ENCODE peak calls at places on chromosomes 13 and 19, in five cellular contexts. One of them, this sample, is unnamed.

GRCh38 chr13:52931913-52932312 is 83.5 kb upstream of the PCDH8 start:
- DNase-seq in effector memory CD4-positive, alpha-beta T cell: no peak
- DNase-seq in fibroblast of lung: no peak
- DNase-seq in trophoblast cell: no peak
- DNase-seq in uterus: no peak
- DNase-seq in this sample: no peak

GRCh38 chr13:60756306-60756705 is 359.3 kb downstream of the TDRD3 start:
- DNase-seq in uterus: no peak
- DNase-seq in trophoblast cell: no peak
- DNase-seq in fibroblast of lung: peak
- DNase-seq in effector memory CD4-positive, alpha-beta T cell: no peak
- DNase-seq in this sample: no peak

GRCh38 chr13:50208826-50209335 is 193.6 kb downstream of the KCNRG start:
- DNase-seq in trophoblast cell: no peak
- DNase-seq in effector memory CD4-positive, alpha-beta T cell: no peak
- DNase-seq in uterus: peak
- DNase-seq in fibroblast of lung: peak
- DNase-seq in this sample: peak

GRCh38 chr13:79895416-79895815 is 414.5 kb downstream of the NDFIP2 start:
- DNase-seq in trophoblast cell: no peak
- DNase-seq in uterus: no peak
- DNase-seq in fibroblast of lung: no peak
- DNase-seq in effector memory CD4-positive, alpha-beta T cell: no peak
- DNase-seq in this sample: no peak

GRCh38 chr19:14375582-14376291 is 5.5 kb upstream of the ADGRE5 start:
- DNase-seq in trophoblast cell: no peak
- DNase-seq in fibroblast of lung: no peak
- DNase-seq in uterus: peak
- DNase-seq in effector memory CD4-positive, alpha-beta T cell: no peak
- DNase-seq in this sample: no peak

GRCh38 chr13:87280139-87280538 is 391.0 kb upstream of the SLITRK5 start:
- DNase-seq in effector memory CD4-positive, alpha-beta T cell: no peak
- DNase-seq in trophoblast cell: no peak
- DNase-seq in fibroblast of lung: no peak
- DNase-seq in uterus: no peak
- DNase-seq in this sample: no peak

GRCh38 chr13:84439108-84439507 is 556.8 kb upstream of the SLITRK1 start:
- DNase-seq in effector memory CD4-positive, alpha-beta T cell: no peak
- DNase-seq in trophoblast cell: peak
- DNase-seq in fibroblast of lung: peak
- DNase-seq in uterus: no peak
- DNase-seq in this sample: no peak

GRCh38 chr13:95411641-95412040 is 110.4 kb upstream of the ABCC4 start:
- DNase-seq in effector memory CD4-positive, alpha-beta T cell: no peak
- DNase-seq in fibroblast of lung: peak
- DNase-seq in trophoblast cell: no peak
- DNase-seq in uterus: no peak
- DNase-seq in this sample: no peak

GRCh38 chr13:113561417-113562084 is 23.0 kb upstream of the TFDP1 start:
- DNase-seq in uterus: no peak
- DNase-seq in fibroblast of lung: no peak
- DNase-seq in trophoblast cell: no peak
- DNase-seq in effector memory CD4-positive, alpha-beta T cell: no peak
- DNase-seq in this sample: no peak

GRCh38 chr13:49821216-49821820 is 28.8 kb upstream of the KPNA3 start:
- DNase-seq in fibroblast of lung: no peak
- DNase-seq in uterus: no peak
- DNase-seq in trophoblast cell: peak
- DNase-seq in effector memory CD4-positive, alpha-beta T cell: no peak
- DNase-seq in this sample: no peak

GRCh38 chr19:57302020-57302465 is 18.2 kb upstream of the ZNF543 start:
- DNase-seq in uterus: no peak
- DNase-seq in trophoblast cell: peak
- DNase-seq in fibroblast of lung: peak
- DNase-seq in effector memory CD4-positive, alpha-beta T cell: no peak
- DNase-seq in this sample: peak

GRCh38 chr19:30116984-30117555 is 175.0 kb downstream of the URI1 start:
- DNase-seq in fibroblast of lung: no peak
- DNase-seq in effector memory CD4-positive, alpha-beta T cell: no peak
- DNase-seq in trophoblast cell: no peak
- DNase-seq in uterus: no peak
- DNase-seq in this sample: no peak

GRCh38 chr13:100694722-100695644 is 20.4 kb upstream of the TMTC4 start:
- DNase-seq in fibroblast of lung: peak
- DNase-seq in uterus: no peak
- DNase-seq in trophoblast cell: peak
- DNase-seq in effector memory CD4-positive, alpha-beta T cell: no peak
- DNase-seq in this sample: no peak

GRCh38 chr13:110377178-110378175 is 70.4 kb downstream of the COL4A2 start:
- DNase-seq in fibroblast of lung: no peak
- DNase-seq in uterus: no peak
- DNase-seq in effector memory CD4-positive, alpha-beta T cell: no peak
- DNase-seq in trophoblast cell: no peak
- DNase-seq in this sample: no peak

GRCh38 chr13:111912453-111912866 is 154.5 kb upstream of the SOX1 start:
- DNase-seq in effector memory CD4-positive, alpha-beta T cell: no peak
- DNase-seq in uterus: no peak
- DNase-seq in trophoblast cell: no peak
- DNase-seq in fibroblast of lung: no peak
- DNase-seq in this sample: no peak

GRCh38 chr13:95300625-95301134 is 571 bp downstream of the ABCC4 start:
- DNase-seq in fibroblast of lung: peak
- DNase-seq in trophoblast cell: no peak
- DNase-seq in uterus: peak
- DNase-seq in effector memory CD4-positive, alpha-beta T cell: peak
- DNase-seq in this sample: peak

GRCh38 chr19:10292206-10292788 is 2.5 kb downstream of the ICAM5 start:
- DNase-seq in fibroblast of lung: no peak
- DNase-seq in effector memory CD4-positive, alpha-beta T cell: peak
- DNase-seq in trophoblast cell: peak
- DNase-seq in uterus: peak
- DNase-seq in this sample: peak
- H3K4me3 ChIP-seq in fibroblast of lung: peak
- H3K4me3 ChIP-seq in effector memory CD4-positive, alpha-beta T cell: peak
- H3K4me3 ChIP-seq in trophoblast cell: no peak
- H3K4me3 ChIP-seq in uterus: no peak
- H3K4me3 ChIP-seq in this sample: peak

GRCh38 chr19:18287836-18288772 is 6.7 kb upstream of the JUND start:
- DNase-seq in uterus: no peak
- DNase-seq in trophoblast cell: no peak
- DNase-seq in fibroblast of lung: peak
- DNase-seq in effector memory CD4-positive, alpha-beta T cell: no peak
- DNase-seq in this sample: peak
- H3K4me3 ChIP-seq in uterus: no peak
- H3K4me3 ChIP-seq in trophoblast cell: no peak
- H3K4me3 ChIP-seq in fibroblast of lung: no peak
- H3K4me3 ChIP-seq in effector memory CD4-positive, alpha-beta T cell: no peak
- H3K4me3 ChIP-seq in this sample: no peak

GRCh38 chr13:57739089-57739488 is 107.5 kb downstream of the PCDH17 start:
- DNase-seq in trophoblast cell: no peak
- DNase-seq in uterus: no peak
- DNase-seq in effector memory CD4-positive, alpha-beta T cell: no peak
- DNase-seq in fibroblast of lung: no peak
- DNase-seq in this sample: no peak

GRCh38 chr13:57740719-57741118 is 109.2 kb downstream of the PCDH17 start:
- DNase-seq in uterus: no peak
- DNase-seq in fibroblast of lung: peak
- DNase-seq in trophoblast cell: no peak
- DNase-seq in effector memory CD4-positive, alpha-beta T cell: no peak
- DNase-seq in this sample: no peak

GRCh38 chr13:57739791-57740190 is 108.2 kb downstream of the PCDH17 start:
- DNase-seq in effector memory CD4-positive, alpha-beta T cell: no peak
- DNase-seq in fibroblast of lung: peak
- DNase-seq in trophoblast cell: no peak
- DNase-seq in uterus: no peak
- DNase-seq in this sample: no peak
- H3K4me3 ChIP-seq in effector memory CD4-positive, alpha-beta T cell: no peak
- H3K4me3 ChIP-seq in fibroblast of lung: no peak
- H3K4me3 ChIP-seq in trophoblast cell: no peak
- H3K4me3 ChIP-seq in uterus: no peak
- H3K4me3 ChIP-seq in this sample: no peak

GRCh38 chr19:3401004-3401768 is 34.8 kb downstream of the NFIC start:
- DNase-seq in uterus: no peak
- DNase-seq in fibroblast of lung: no peak
- DNase-seq in effector memory CD4-positive, alpha-beta T cell: no peak
- DNase-seq in trophoblast cell: no peak
- DNase-seq in this sample: no peak

GRCh38 chr19:3405261-3405653 is 38.9 kb downstream of the NFIC start:
- DNase-seq in uterus: no peak
- DNase-seq in fibroblast of lung: no peak
- DNase-seq in trophoblast cell: no peak
- DNase-seq in effector memory CD4-positive, alpha-beta T cell: no peak
- DNase-seq in this sample: no peak

GRCh38 chr19:3404324-3405260 is 38.2 kb downstream of the NFIC start:
- DNase-seq in uterus: peak
- DNase-seq in fibroblast of lung: peak
- DNase-seq in effector memory CD4-positive, alpha-beta T cell: no peak
- DNase-seq in trophoblast cell: peak
- DNase-seq in this sample: peak

GRCh38 chr19:3402631-3403443 is 36.5 kb downstream of the NFIC start:
- DNase-seq in uterus: no peak
- DNase-seq in fibroblast of lung: no peak
- DNase-seq in trophoblast cell: no peak
- DNase-seq in effector memory CD4-positive, alpha-beta T cell: no peak
- DNase-seq in this sample: no peak

GRCh38 chr19:3403489-3404323 is 37.3 kb downstream of the NFIC start:
- DNase-seq in trophoblast cell: no peak
- DNase-seq in uterus: peak
- DNase-seq in fibroblast of lung: peak
- DNase-seq in effector memory CD4-positive, alpha-beta T cell: no peak
- DNase-seq in this sample: peak
- H3K4me3 ChIP-seq in trophoblast cell: no peak
- H3K4me3 ChIP-seq in uterus: peak
- H3K4me3 ChIP-seq in fibroblast of lung: peak
- H3K4me3 ChIP-seq in effector memory CD4-positive, alpha-beta T cell: no peak
- H3K4me3 ChIP-seq in this sample: peak

GRCh38 chr19:42466521-42467436 is 24.0 kb upstream of the CXCL17 start:
- DNase-seq in trophoblast cell: no peak
- DNase-seq in fibroblast of lung: no peak
- DNase-seq in uterus: no peak
- DNase-seq in effector memory CD4-positive, alpha-beta T cell: no peak
- DNase-seq in this sample: no peak
- H3K4me3 ChIP-seq in trophoblast cell: no peak
- H3K4me3 ChIP-seq in fibroblast of lung: no peak
- H3K4me3 ChIP-seq in uterus: no peak
- H3K4me3 ChIP-seq in effector memory CD4-positive, alpha-beta T cell: no peak
- H3K4me3 ChIP-seq in this sample: no peak